ENCODE peak calls at places on chromosomes 4 and X, in eight cellular contexts. J, S, I, F, W, H, M and E are unnamed samples.

GRCh38 chr4:111781611-111782010 is 363.6 kb upstream of the FAM241A start:
- DNase-seq in J (no peak), S (no peak), I (no peak), F (no peak), W (no peak), H (no peak), M (no peak), E (no peak)

GRCh38 chrX:46040001-46040400 is 505.2 kb downstream of the ZNF674 start:
- DNase-seq in J (no peak), S (no peak), I (no peak), F (no peak), W (no peak), H (no peak), M (no peak), E (no peak)

GRCh38 chr4:185738038-185738552 is 73.9 kb downstream of the SORBS2 start:
- DNase-seq in J (no peak), S (peak), I (no peak), F (peak), W (peak), H (no peak), M (no peak), E (no peak)

GRCh38 chrX:53074987-53075386 is 7.2 kb upstream of the TSPYL2 start:
- DNase-seq in J (no peak), S (no peak), I (no peak), F (no peak), W (no peak), H (no peak), M (peak), E (no peak)

GRCh38 chrX:70134116-70134477 is 850 bp downstream of the IGBP1 start:
- DNase-seq in J (no peak), S (no peak), I (peak), F (no peak), W (no peak), H (no peak), M (peak), E (no peak)

GRCh38 chr4:32985256-32985655 is 2265.1 kb downstream of the PCDH7 start:
- DNase-seq in J (no peak), S (no peak), I (no peak), F (no peak), W (no peak), H (no peak), M (no peak), E (no peak)

GRCh38 chrX:54994668-54995452 is 872 bp upstream of the PFKFB1 start:
- DNase-seq in J (no peak), S (no peak), I (no peak), F (no peak), W (no peak), H (no peak), M (no peak), E (no peak)

GRCh38 chrX:19926095-19926494 is 38.7 kb upstream of the SH3KBP1 start:
- DNase-seq in J (no peak), S (no peak), I (no peak), F (no peak), W (no peak), H (no peak), M (no peak), E (no peak)

GRCh38 chrX:119398974-119399771 is at the start of gene SLC25A43:
- DNase-seq in J (peak), S (peak), I (peak), F (no peak), W (peak), H (peak), M (peak), E (no peak)

GRCh38 chr4:168662297-168662985 is 165.6 kb downstream of the PALLD start:
- DNase-seq in J (no peak), S (no peak), I (no peak), F (no peak), W (no peak), H (no peak), M (no peak), E (no peak)

GRCh38 chr4:183099537-183100297 is 660 bp downstream of the WWC2 start:
- DNase-seq in J (no peak), S (peak), I (no peak), F (no peak), W (peak), H (no peak), M (peak), E (peak)

GRCh38 chrX:110204986-110205385 is 112.9 kb downstream of the AMMECR1 start:
- DNase-seq in J (no peak), S (no peak), I (no peak), F (no peak), W (no peak), H (no peak), M (no peak), E (no peak)

GRCh38 chr4:74426101-74426500 is 18.8 kb upstream of the AREG start:
- DNase-seq in J (no peak), S (no peak), I (no peak), F (no peak), W (no peak), H (no peak), M (no peak), E (no peak)

GRCh38 chr4:104491396-104491821 is 3.3 kb downstream of the CXXC4 start:
- DNase-seq in J (peak), S (no peak), I (peak), F (no peak), W (peak), H (peak), M (peak), E (peak)

GRCh38 chr4:177008836-177009501 is 216.2 kb upstream of the VEGFC start:
- DNase-seq in J (no peak), S (no peak), I (no peak), F (no peak), W (no peak), H (no peak), M (no peak), E (no peak)

GRCh38 chr4:2768921-2769336 is 12.8 kb upstream of the TNIP2 start:
- DNase-seq in J (no peak), S (no peak), I (no peak), F (no peak), W (peak), H (peak), M (no peak), E (no peak)

GRCh38 chr4:99966692-99967091 is 16.6 kb upstream of the H2AZ1 start:
- DNase-seq in J (no peak), S (no peak), I (no peak), F (no peak), W (no peak), H (no peak), M (no peak), E (no peak)

GRCh38 chrX:40278340-40279090 is 180.8 kb upstream of the BCOR start:
- DNase-seq in J (no peak), S (no peak), I (no peak), F (no peak), W (no peak), H (no peak), M (no peak), E (no peak)

GRCh38 chr4:2842667-2843022 is 999 bp upstream of the ADD1 start:
- DNase-seq in J (no peak), S (no peak), I (no peak), F (no peak), W (no peak), H (peak), M (no peak), E (no peak)

GRCh38 chr4:104128850-104129213 is 365.9 kb downstream of the CXXC4 start:
- DNase-seq in J (no peak), S (no peak), I (no peak), F (no peak), W (no peak), H (no peak), M (no peak), E (no peak)

GRCh38 chrX:22202251-22202650 is 70.5 kb upstream of the CBLL2 start:
- DNase-seq in J (no peak), S (no peak), I (no peak), F (no peak), W (no peak), H (no peak), M (no peak), E (no peak)

GRCh38 chr4:155745984-155746383 is 12.8 kb upstream of the GUCY1B1 start:
- DNase-seq in J (no peak), S (no peak), I (no peak), F (no peak), W (no peak), H (no peak), M (no peak), E (no peak)

GRCh38 chrX:68983004-68983857 is 154.4 kb downstream of the EFNB1 start:
- DNase-seq in J (no peak), S (no peak), I (no peak), F (peak), W (no peak), H (no peak), M (no peak), E (peak)

GRCh38 chr4:144831971-144832370 is 186.0 kb downstream of the HHIP start:
- DNase-seq in J (no peak), S (peak), I (no peak), F (no peak), W (no peak), H (no peak), M (no peak), E (no peak)

GRCh38 chr4:55398461-55398860 is 2.7 kb downstream of the TMEM165 start:
- DNase-seq in J (no peak), S (no peak), I (no peak), F (no peak), W (no peak), H (no peak), M (no peak), E (no peak)

GRCh38 chr4:174278467-174278866 is 5.0 kb downstream of the FBXO8 start:
- DNase-seq in J (no peak), S (no peak), I (no peak), F (no peak), W (no peak), H (no peak), M (no peak), E (no peak)

GRCh38 chr4:123250843-123251242 is 145.8 kb upstream of the SPRY1 start:
- DNase-seq in J (no peak), S (peak), I (no peak), F (no peak), W (peak), H (peak), M (no peak), E (peak)

GRCh38 chr4:127055349-127055748 is 577.4 kb upstream of the INTU start:
- DNase-seq in J (no peak), S (no peak), I (no peak), F (no peak), W (no peak), H (no peak), M (no peak), E (no peak)

GRCh38 chr4:113869743-113870375 is 108.3 kb upstream of the CAMK2D start:
- DNase-seq in J (no peak), S (peak), I (no peak), F (no peak), W (no peak), H (no peak), M (no peak), E (no peak)

GRCh38 chrX:41334866-41335589 is 1.1 kb downstream of the DDX3X start:
- DNase-seq in J (peak), S (peak), I (peak), F (peak), W (peak), H (peak), M (peak), E (peak)
- TF ChIP-seq POLR2AphosphoS5 in J (no peak), S (no peak), I (peak), F (peak), W (peak), H (no peak), M (no peak), E (no peak)

GRCh38 chrX:150201841-150202240 is 161.3 kb upstream of the MAMLD1 start:
- DNase-seq in J (no peak), S (no peak), I (no peak), F (no peak), W (no peak), H (no peak), M (no peak), E (no peak)

GRCh38 chrX:150199803-150200202 is 163.3 kb upstream of the MAMLD1 start:
- DNase-seq in J (no peak), S (no peak), I (no peak), F (no peak), W (no peak), H (no peak), M (no peak), E (no peak)

GRCh38 chrX:150201391-150201790 is 161.7 kb upstream of the MAMLD1 start:
- DNase-seq in J (no peak), S (no peak), I (no peak), F (no peak), W (no peak), H (no peak), M (no peak), E (no peak)

GRCh38 chrX:150200361-150200760 is 162.8 kb upstream of the MAMLD1 start:
- DNase-seq in J (no peak), S (no peak), I (no peak), F (no peak), W (no peak), H (no peak), M (no peak), E (no peak)

GRCh38 chrX:150200820-150201287 is 162.3 kb upstream of the MAMLD1 start:
- DNase-seq in J (peak), S (peak), I (peak), F (no peak), W (peak), H (peak), M (no peak), E (no peak)
- TF ChIP-seq POLR2AphosphoS5 in J (no peak), S (peak), I (peak), F (peak), W (no peak), H (peak), M (no peak), E (no peak)

GRCh38 chrX:154436597-154437397 is at the start of gene GDI1:
- DNase-seq in J (no peak), S (no peak), I (peak), F (no peak), W (peak), H (peak), M (peak), E (no peak)
- TF ChIP-seq POLR2AphosphoS5 in J (no peak), S (peak), I (peak), F (peak), W (peak), H (no peak), M (peak), E (no peak)

DNA sequence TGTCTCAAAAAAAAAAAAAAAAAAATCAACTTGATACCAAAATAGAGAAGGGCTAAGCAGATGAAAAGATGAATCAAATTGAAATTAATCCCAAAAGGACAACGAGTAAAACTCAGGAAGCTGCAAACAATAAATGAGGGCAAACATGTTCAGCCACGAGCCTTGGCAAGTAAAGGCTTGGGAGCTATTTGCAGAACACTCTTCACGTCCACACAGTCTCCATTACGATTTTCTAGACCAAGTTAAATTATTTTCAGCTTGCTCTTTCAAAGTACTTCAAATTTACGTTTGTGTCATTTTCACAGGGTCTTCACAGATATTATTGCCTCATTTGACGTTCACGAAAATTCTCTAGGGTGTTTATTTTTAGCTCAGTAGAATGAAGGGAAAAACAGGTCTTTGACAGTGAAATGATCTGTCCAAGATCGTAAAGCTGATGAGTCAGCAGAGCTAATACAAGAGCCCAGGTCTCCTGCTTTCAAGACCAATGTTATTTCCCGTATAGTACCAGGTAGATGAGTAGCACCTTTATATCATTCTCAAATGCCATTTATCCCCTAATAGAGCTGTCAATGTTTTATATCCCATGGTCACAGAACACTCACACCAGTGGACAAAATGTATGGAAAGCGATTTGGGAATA is 20.9 kb downstream of the KLB start:
- DNase-seq in J (no peak), S (no peak), I (no peak), F (no peak), W (no peak), H (no peak), M (no peak), E (peak)
- TF ChIP-seq POLR2AphosphoS5 in J (no peak), S (no peak), I (no peak), F (no peak), W (no peak), H (no peak), M (no peak), E (peak)

GRCh38 chr4:87839309-87839946 is 6.7 kb downstream of the MEPE start:
- DNase-seq in J (peak), S (peak), I (no peak), F (no peak), W (peak), H (no peak), M (peak), E (no peak)
- TF ChIP-seq POLR2AphosphoS5 in J (no peak), S (no peak), I (no peak), F (no peak), W (no peak), H (no peak), M (no peak), E (no peak)

GRCh38 chr4:133150643-133151300 is 1.7 kb downstream of the PCDH10 start:
- DNase-seq in J (no peak), S (peak), I (no peak), F (no peak), W (peak), H (peak), M (peak), E (no peak)

GRCh38 chr4:133151301-133151680 is 2.2 kb downstream of the PCDH10 start:
- DNase-seq in J (no peak), S (peak), I (no peak), F (no peak), W (peak), H (no peak), M (peak), E (no peak)

GRCh38 chr4:133152801-133153526 is 3.9 kb downstream of the PCDH10 start:
- DNase-seq in J (no peak), S (peak), I (no peak), F (no peak), W (no peak), H (no peak), M (peak), E (no peak)

GRCh38 chr4:133152330-133152791 is 3.3 kb downstream of the PCDH10 start:
- DNase-seq in J (no peak), S (no peak), I (no peak), F (no peak), W (no peak), H (no peak), M (peak), E (no peak)

GRCh38 chr4:133151681-133152329 is 2.7 kb downstream of the PCDH10 start:
- DNase-seq in J (no peak), S (peak), I (no peak), F (no peak), W (peak), H (peak), M (peak), E (no peak)
- TF ChIP-seq POLR2AphosphoS5 in J (no peak), S (no peak), I (no peak), F (no peak), W (no peak), H (no peak), M (no peak), E (no peak)